ENCODE peak calls at places on chromosomes 7 and 10, in nine cellular contexts. M is psoas muscle, R is Kasumi-1, Q is SK-N-DZ, B is cardiac muscle cell, K is pons, W is T-helper 9 cell, C is amygdala, X is RWPE2. H is an unnamed sample.

GRCh38 chr10:96846395-96846794 is 14.3 kb downstream of the LCOR start:
- DNase-seq in R (no peak), Q (no peak), B (no peak), K (no peak), X (no peak), C (no peak), M (no peak), W (no peak), H (no peak)

GRCh38 chr7:20199015-20199737 is 18.0 kb downstream of the MACC1 start:
- DNase-seq in K (peak), C (no peak), Q (no peak), M (peak), B (peak), R (peak), X (peak), W (no peak), H (peak)

GRCh38 chr7:72254455-72254854 is 157.7 kb downstream of the CALN1 start:
- DNase-seq in X (no peak), R (no peak), B (no peak), Q (no peak), W (no peak), M (no peak), K (peak), C (no peak), H (no peak)

GRCh38 chr10:70337201-70337651 is 45.2 kb downstream of the LRRC20 start:
- DNase-seq in C (no peak), K (no peak), M (no peak), B (no peak), R (no peak), Q (peak), W (no peak), X (no peak), H (no peak)

GRCh38 chr10:90579602-90580242 is 278.1 kb downstream of the HTR7 start:
- DNase-seq in W (no peak), B (no peak), M (no peak), R (peak), X (no peak), K (no peak), Q (no peak), C (no peak), H (peak)

GRCh38 chr7:3892167-3892566 is 591.1 kb downstream of the SDK1 start:
- DNase-seq in Q (no peak), W (no peak), R (no peak), X (no peak), K (no peak), C (peak), B (no peak), M (no peak), H (no peak)

GRCh38 chr10:47443145-47443544 is 40.8 kb downstream of the ANXA8 start:
- DNase-seq in C (no peak), W (no peak), M (no peak), Q (no peak), R (no peak), K (no peak), B (no peak), X (no peak), H (no peak)

GRCh38 chr10:133458710-133459453 is 5.1 kb downstream of the SCART1 start:
- DNase-seq in X (no peak), C (no peak), K (no peak), M (no peak), Q (no peak), R (no peak), W (no peak), B (no peak), H (no peak)

GRCh38 chr10:101961591-101962498 is 94.1 kb downstream of the ARMH3 start:
- DNase-seq in B (no peak), R (no peak), X (no peak), W (no peak), M (peak), C (no peak), Q (no peak), K (no peak), H (peak)

GRCh38 chr10:13037832-13038231 is 36.3 kb upstream of the CCDC3 start:
- DNase-seq in W (no peak), M (no peak), X (no peak), R (no peak), C (no peak), K (no peak), Q (no peak), B (no peak), H (no peak)

GRCh38 chr10:14454629-14455028 is 123.9 kb upstream of the FRMD4A start:
- DNase-seq in Q (no peak), C (no peak), B (no peak), R (no peak), X (no peak), K (no peak), W (no peak), M (no peak), H (no peak)

GRCh38 chr10:117431160-117431559 is 55.9 kb upstream of the PDZD8 start:
- DNase-seq in C (no peak), X (no peak), Q (no peak), B (no peak), M (no peak), R (peak), K (peak), W (no peak), H (no peak)

GRCh38 chr10:8738987-8739386 is 684.5 kb downstream of the GATA3 start:
- DNase-seq in B (peak), Q (peak), C (no peak), R (no peak), M (no peak), W (no peak), K (no peak), X (no peak), H (no peak)

GRCh38 chr7:131656980-131657725 is 100.7 kb upstream of the PODXL start:
- DNase-seq in R (no peak), K (no peak), Q (no peak), X (no peak), C (no peak), M (peak), B (no peak), W (no peak), H (no peak)